ENCODE peak calls at places on chromosomes 7 and 10, in eight cellular contexts. One of them, this sample, is unnamed.

GRCh38 chr7:106415433-106415832 is 130.7 kb upstream of the NAMPT start:
- DNase-seq in hepatocyte: no peak
- DNase-seq in ELR: peak
- DNase-seq in upper lobe of right lung: no peak
- DNase-seq in hepatic stellate cell: no peak
- DNase-seq in A172: no peak
- DNase-seq in stimulated activated CD4-positive, alpha-beta T cell treated with anti-CD3 and anti-CD28 coated beads, TNF-alpha, amount 100 ng/mL, for 4 hours: no peak
- DNase-seq in cardiac muscle cell: peak
- DNase-seq in this sample: no peak

GRCh38 chr7:1738511-1738910 is 68.4 kb downstream of the ELFN1 start:
- DNase-seq in hepatocyte: no peak
- DNase-seq in ELR: no peak
- DNase-seq in upper lobe of right lung: no peak
- DNase-seq in hepatic stellate cell: no peak
- DNase-seq in A172: no peak
- DNase-seq in stimulated activated CD4-positive, alpha-beta T cell treated with anti-CD3 and anti-CD28 coated beads, TNF-alpha, amount 100 ng/mL, for 4 hours: no peak
- DNase-seq in cardiac muscle cell: no peak
- DNase-seq in this sample: no peak

GRCh38 chr10:114967071-114967470 is 29.1 kb downstream of the TRUB1 start:
- DNase-seq in hepatocyte: no peak
- DNase-seq in ELR: no peak
- DNase-seq in upper lobe of right lung: no peak
- DNase-seq in hepatic stellate cell: peak
- DNase-seq in A172: no peak
- DNase-seq in stimulated activated CD4-positive, alpha-beta T cell treated with anti-CD3 and anti-CD28 coated beads, TNF-alpha, amount 100 ng/mL, for 4 hours: no peak
- DNase-seq in cardiac muscle cell: peak
- DNase-seq in this sample: peak

GRCh38 chr7:121366852-121367431 is 29.2 kb downstream of the FAM3C start:
- DNase-seq in hepatocyte: peak
- DNase-seq in ELR: peak
- DNase-seq in upper lobe of right lung: no peak
- DNase-seq in hepatic stellate cell: peak
- DNase-seq in A172: peak
- DNase-seq in stimulated activated CD4-positive, alpha-beta T cell treated with anti-CD3 and anti-CD28 coated beads, TNF-alpha, amount 100 ng/mL, for 4 hours: no peak
- DNase-seq in cardiac muscle cell: peak
- DNase-seq in this sample: no peak

GRCh38 chr10:23191764-23192395 is at the start of gene PTF1A:
- DNase-seq in hepatocyte: peak
- DNase-seq in ELR: no peak
- DNase-seq in upper lobe of right lung: no peak
- DNase-seq in hepatic stellate cell: no peak
- DNase-seq in A172: no peak
- DNase-seq in stimulated activated CD4-positive, alpha-beta T cell treated with anti-CD3 and anti-CD28 coated beads, TNF-alpha, amount 100 ng/mL, for 4 hours: no peak
- DNase-seq in cardiac muscle cell: no peak
- DNase-seq in this sample: no peak

GRCh38 chr10:31395695-31396094 is 76.7 kb downstream of the ZEB1 start:
- DNase-seq in hepatocyte: no peak
- DNase-seq in ELR: no peak
- DNase-seq in upper lobe of right lung: no peak
- DNase-seq in hepatic stellate cell: no peak
- DNase-seq in A172: no peak
- DNase-seq in stimulated activated CD4-positive, alpha-beta T cell treated with anti-CD3 and anti-CD28 coated beads, TNF-alpha, amount 100 ng/mL, for 4 hours: no peak
- DNase-seq in cardiac muscle cell: no peak
- DNase-seq in this sample: no peak

GRCh38 chr10:70174058-70174741 is 3.9 kb upstream of the SAR1A start:
- DNase-seq in hepatocyte: no peak
- DNase-seq in ELR: peak
- DNase-seq in upper lobe of right lung: no peak
- DNase-seq in hepatic stellate cell: no peak
- DNase-seq in A172: peak
- DNase-seq in stimulated activated CD4-positive, alpha-beta T cell treated with anti-CD3 and anti-CD28 coated beads, TNF-alpha, amount 100 ng/mL, for 4 hours: no peak
- DNase-seq in cardiac muscle cell: no peak
- DNase-seq in this sample: no peak

GRCh38 chr10:43315535-43316245 is 48.8 kb upstream of the RASGEF1A start:
- DNase-seq in hepatocyte: peak
- DNase-seq in ELR: no peak
- DNase-seq in upper lobe of right lung: no peak
- DNase-seq in hepatic stellate cell: no peak
- DNase-seq in A172: no peak
- DNase-seq in stimulated activated CD4-positive, alpha-beta T cell treated with anti-CD3 and anti-CD28 coated beads, TNF-alpha, amount 100 ng/mL, for 4 hours: no peak
- DNase-seq in cardiac muscle cell: no peak
- DNase-seq in this sample: no peak

GRCh38 chr10:95499482-95499989 is 61.6 kb downstream of the SORBS1 start:
- DNase-seq in hepatocyte: no peak
- DNase-seq in ELR: no peak
- DNase-seq in upper lobe of right lung: no peak
- DNase-seq in hepatic stellate cell: no peak
- DNase-seq in A172: no peak
- DNase-seq in stimulated activated CD4-positive, alpha-beta T cell treated with anti-CD3 and anti-CD28 coated beads, TNF-alpha, amount 100 ng/mL, for 4 hours: no peak
- DNase-seq in cardiac muscle cell: no peak
- DNase-seq in this sample: no peak

GRCh38 chr7:51010534-51010933 is 227.8 kb upstream of the GRB10 start:
- DNase-seq in hepatocyte: no peak
- DNase-seq in ELR: no peak
- DNase-seq in upper lobe of right lung: no peak
- DNase-seq in hepatic stellate cell: no peak
- DNase-seq in A172: peak
- DNase-seq in stimulated activated CD4-positive, alpha-beta T cell treated with anti-CD3 and anti-CD28 coated beads, TNF-alpha, amount 100 ng/mL, for 4 hours: no peak
- DNase-seq in cardiac muscle cell: no peak
- DNase-seq in this sample: no peak

GRCh38 chr7:17646181-17646956 is 293.9 kb downstream of the SNX13 start:
- DNase-seq in hepatocyte: peak
- DNase-seq in ELR: peak
- DNase-seq in upper lobe of right lung: no peak
- DNase-seq in hepatic stellate cell: no peak
- DNase-seq in A172: peak
- DNase-seq in stimulated activated CD4-positive, alpha-beta T cell treated with anti-CD3 and anti-CD28 coated beads, TNF-alpha, amount 100 ng/mL, for 4 hours: no peak
- DNase-seq in cardiac muscle cell: peak
- DNase-seq in this sample: peak

GRCh38 chr7:55476071-55476803 is 96.1 kb downstream of the VOPP1 start:
- DNase-seq in hepatocyte: no peak
- DNase-seq in ELR: peak
- DNase-seq in upper lobe of right lung: no peak
- DNase-seq in hepatic stellate cell: peak
- DNase-seq in A172: peak
- DNase-seq in stimulated activated CD4-positive, alpha-beta T cell treated with anti-CD3 and anti-CD28 coated beads, TNF-alpha, amount 100 ng/mL, for 4 hours: no peak
- DNase-seq in cardiac muscle cell: peak
- DNase-seq in this sample: peak

GRCh38 chr7:36723951-36724664 is at the start of gene AOAH:
- DNase-seq in hepatocyte: no peak
- DNase-seq in ELR: no peak
- DNase-seq in upper lobe of right lung: peak
- DNase-seq in hepatic stellate cell: no peak
- DNase-seq in A172: no peak
- DNase-seq in stimulated activated CD4-positive, alpha-beta T cell treated with anti-CD3 and anti-CD28 coated beads, TNF-alpha, amount 100 ng/mL, for 4 hours: peak
- DNase-seq in cardiac muscle cell: no peak
- DNase-seq in this sample: no peak

GRCh38 chr10:30359373-30360206 is 10.5 kb upstream of the MTPAP start:
- DNase-seq in hepatocyte: peak
- DNase-seq in ELR: peak
- DNase-seq in upper lobe of right lung: no peak
- DNase-seq in hepatic stellate cell: peak
- DNase-seq in A172: peak
- DNase-seq in stimulated activated CD4-positive, alpha-beta T cell treated with anti-CD3 and anti-CD28 coated beads, TNF-alpha, amount 100 ng/mL, for 4 hours: peak
- DNase-seq in cardiac muscle cell: peak
- DNase-seq in this sample: peak

GRCh38 chr7:146635200-146636032 is 518.8 kb downstream of the CNTNAP2 start:
- DNase-seq in hepatocyte: peak
- DNase-seq in ELR: no peak
- DNase-seq in upper lobe of right lung: no peak
- DNase-seq in hepatic stellate cell: no peak
- DNase-seq in A172: no peak
- DNase-seq in stimulated activated CD4-positive, alpha-beta T cell treated with anti-CD3 and anti-CD28 coated beads, TNF-alpha, amount 100 ng/mL, for 4 hours: no peak
- DNase-seq in cardiac muscle cell: no peak
- DNase-seq in this sample: no peak

GRCh38 chr7:132739271-132739955 is 163.1 kb upstream of the PLXNA4 start:
- DNase-seq in hepatocyte: peak
- DNase-seq in ELR: peak
- DNase-seq in upper lobe of right lung: no peak
- DNase-seq in hepatic stellate cell: peak
- DNase-seq in A172: peak
- DNase-seq in stimulated activated CD4-positive, alpha-beta T cell treated with anti-CD3 and anti-CD28 coated beads, TNF-alpha, amount 100 ng/mL, for 4 hours: no peak
- DNase-seq in cardiac muscle cell: peak
- DNase-seq in this sample: no peak

GRCh38 chr7:26081627-26082026 is 70.4 kb upstream of the NFE2L3 start:
- DNase-seq in hepatocyte: peak
- DNase-seq in ELR: no peak
- DNase-seq in upper lobe of right lung: no peak
- DNase-seq in hepatic stellate cell: no peak
- DNase-seq in A172: no peak
- DNase-seq in stimulated activated CD4-positive, alpha-beta T cell treated with anti-CD3 and anti-CD28 coated beads, TNF-alpha, amount 100 ng/mL, for 4 hours: no peak
- DNase-seq in cardiac muscle cell: no peak
- DNase-seq in this sample: no peak

GRCh38 chr7:23586159-23586558 is 11.0 kb upstream of the CCDC126 start:
- DNase-seq in hepatocyte: no peak
- DNase-seq in ELR: no peak
- DNase-seq in upper lobe of right lung: no peak
- DNase-seq in hepatic stellate cell: no peak
- DNase-seq in A172: no peak
- DNase-seq in stimulated activated CD4-positive, alpha-beta T cell treated with anti-CD3 and anti-CD28 coated beads, TNF-alpha, amount 100 ng/mL, for 4 hours: no peak
- DNase-seq in cardiac muscle cell: no peak
- DNase-seq in this sample: no peak

GRCh38 chr7:97116308-97116707 is 1.2 kb upstream of the SDHAF3 start:
- DNase-seq in hepatocyte: peak
- DNase-seq in ELR: no peak
- DNase-seq in upper lobe of right lung: no peak
- DNase-seq in hepatic stellate cell: no peak
- DNase-seq in A172: peak
- DNase-seq in stimulated activated CD4-positive, alpha-beta T cell treated with anti-CD3 and anti-CD28 coated beads, TNF-alpha, amount 100 ng/mL, for 4 hours: no peak
- DNase-seq in cardiac muscle cell: no peak
- DNase-seq in this sample: no peak

This sample was measured in SJSA1.